ENCODE peak calls at places on chromosomes 1 and 21, in seven cellular contexts. R is astrocyte of the spinal cord, U is fibroblast of lung, Q is GM23248, I is right atrium auricular region, J is body of pancreas, V is fibroblast of mammary gland. N is an unnamed sample.
A peak's percentile ranks its signal among the peaks of the same experiment; 100 is the strongest.

GRCh38 chr1:98482611-98483010 is 178.9 kb upstream of the SNX7 start:
- DNase-seq in U (no peak), I (no peak), J (no peak), R (no peak), V (no peak), Q (no peak), N (peak; percentile 20)

GRCh38 chr21:33608559-33608958 is 20.1 kb upstream of the DONSON start:
- DNase-seq in I (no peak), J (no peak), U (peak; percentile 44), Q (peak; percentile 60), R (no peak), V (peak; percentile 45), N (no peak)

GRCh38 chr21:33684923-33685560 is 42.7 kb downstream of the ITSN1 start:
- DNase-seq in R (peak; percentile 50), J (no peak), I (no peak), V (no peak), U (no peak), Q (no peak), N (no peak)

GRCh38 chr1:111739222-111739983 is at the start of gene INKA2:
- DNase-seq in I (peak; percentile 93), Q (peak; percentile 88), V (peak; percentile 73), R (peak; percentile 86), J (peak; percentile 80), U (peak; percentile 83), N (peak; percentile 95)

GRCh38 chr1:151059342-151060240 is at the start of gene CDC42SE1:
- DNase-seq in R (peak; percentile 83), Q (peak; percentile 94), I (peak; percentile 86), V (peak; percentile 73), J (peak; percentile 82), U (peak; percentile 77), N (peak; percentile 95)

GRCh38 chr1:246153796-246154212 is 353.3 kb downstream of the SMYD3 start:
- DNase-seq in V (peak; percentile 44), U (peak; percentile 58), R (no peak), Q (no peak), I (no peak), J (no peak), N (no peak)

GRCh38 chr1:207404849-207405525 is 49.1 kb upstream of the CR2 start:
- DNase-seq in J (no peak), V (peak; percentile 80), I (no peak), Q (peak; percentile 86), U (peak; percentile 85), R (peak; percentile 76), N (peak; percentile 70)

GRCh38 chr1:234722904-234723588 is 113.1 kb upstream of the IRF2BP2 start:
- DNase-seq in Q (peak; percentile 97), J (peak; percentile 82), U (peak; percentile 92), R (peak; percentile 94), V (peak; percentile 97), I (peak; percentile 91), N (no peak)

GRCh38 chr1:51570063-51570720 is 46.7 kb upstream of the OSBPL9 start:
- DNase-seq in V (no peak), Q (peak; percentile 39), U (no peak), I (no peak), R (no peak), J (no peak), N (no peak)

GRCh38 chr1:215842905-215843304 is 275.8 kb downstream of the KCTD3 start:
- DNase-seq in J (no peak), U (no peak), I (no peak), V (peak; percentile 8), R (peak; percentile 32), Q (peak; percentile 11), N (no peak)

GRCh38 chr1:111161843-111162242 is 21.8 kb downstream of the CEPT1 start:
- DNase-seq in J (no peak), V (no peak), Q (no peak), U (peak; percentile 20), R (no peak), I (no peak), N (no peak)

GRCh38 chr1:31306278-31306677 is 9.4 kb downstream of the ZCCHC17 start:
- DNase-seq in I (no peak), U (peak; percentile 98), V (peak; percentile 98), J (no peak), Q (peak; percentile 96), R (peak; percentile 81), N (no peak)

GRCh38 chr1:67713071-67713806 is 28.2 kb downstream of the GADD45A start:
- DNase-seq in U (peak; percentile 84), Q (peak; percentile 96), J (peak; percentile 56), R (peak; percentile 91), V (peak; percentile 93), I (no peak), N (no peak)

GRCh38 chr21:29506214-29506613 is 207.5 kb downstream of the BACH1 start:
- DNase-seq in R (no peak), J (no peak), U (no peak), Q (no peak), I (no peak), V (no peak), N (no peak)

GRCh38 chr1:23796466-23797271 is 3.9 kb downstream of the GALE start:
- DNase-seq in V (no peak), R (no peak), J (no peak), Q (no peak), I (no peak), U (no peak), N (no peak)

GRCh38 chr21:43574741-43575465 is 84.4 kb downstream of the HSF2BP start:
- DNase-seq in R (no peak), I (no peak), Q (no peak), U (no peak), V (no peak), J (no peak), N (no peak)

GRCh38 chr1:12088607-12089006 is 25.5 kb downstream of the TNFRSF8 start:
- DNase-seq in J (no peak), V (no peak), R (no peak), U (no peak), Q (no peak), I (no peak), N (no peak)

GRCh38 chr1:51506537-51506936 is 12.5 kb downstream of the EPS15 start:
- DNase-seq in J (no peak), I (no peak), R (peak; percentile 90), V (peak; percentile 96), U (peak; percentile 91), Q (peak; percentile 87), N (no peak)

GRCh38 chr1:24925963-24926362 is 4.1 kb downstream of the RUNX3 start:
- DNase-seq in J (no peak), U (no peak), Q (no peak), I (no peak), R (no peak), V (no peak), N (no peak)

GRCh38 chr1:88221396-88221795 is 462.7 kb upstream of the PKN2 start:
- DNase-seq in R (no peak), V (no peak), I (no peak), U (no peak), J (no peak), Q (peak; percentile 30), N (no peak)

GRCh38 chr1:42380617-42381423 is at the start of gene RIMKLA:
- DNase-seq in I (no peak), R (no peak), U (peak; percentile 6), Q (peak; percentile 61), V (no peak), J (peak; percentile 65), N (peak; percentile 92)

DNA sequence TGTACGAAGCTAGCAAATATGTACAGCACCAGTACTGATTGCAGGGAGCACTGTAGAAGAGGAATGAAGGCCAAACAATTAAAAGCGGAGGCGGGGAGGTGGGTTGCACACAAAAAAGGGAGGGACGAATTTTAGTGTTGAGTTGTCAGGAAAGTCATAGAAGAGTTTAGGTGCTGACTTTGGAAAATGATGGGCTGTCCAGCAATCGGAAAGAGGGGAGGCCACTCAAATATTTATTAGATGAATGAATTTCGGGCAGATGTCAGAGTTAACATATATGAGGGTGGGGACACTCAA is 537 bp upstream of the ANKRD13C start:
- DNase-seq in V (no peak), Q (no peak), U (no peak), I (no peak), J (no peak), R (no peak), N (no peak)
- H3K4me3 ChIP-seq in V (peak overlapping the region; percentile 94), Q (peak overlapping the region; percentile 91), U (peak overlapping the region; percentile 99), I (peak overlapping the region; percentile 82), J (peak overlapping the region; percentile 96), R (peak overlapping the region; percentile 91), N (peak overlapping the region; percentile 73)

DNA sequence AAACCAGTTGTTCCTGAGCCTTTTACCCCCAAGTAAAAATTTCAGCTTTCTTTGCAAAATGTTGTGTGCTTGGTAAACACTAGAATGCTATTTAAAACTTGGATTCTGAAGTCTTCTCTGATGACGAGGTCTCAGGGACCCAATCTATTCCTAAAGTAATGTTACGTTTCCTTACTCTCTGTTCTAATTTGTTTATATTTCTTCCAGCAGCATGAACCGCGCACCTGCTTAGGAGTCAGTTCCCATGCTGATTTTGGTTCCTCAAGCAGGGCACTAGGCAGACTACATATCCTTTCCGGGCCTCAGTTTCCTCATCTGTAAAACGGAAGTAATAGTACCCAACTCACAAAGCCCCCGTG is 937 bp upstream of the ALDH4A1 start:
- DNase-seq in J (no peak), U (no peak), Q (no peak), V (no peak), R (no peak), I (no peak), N (no peak)
- H3K4me3 ChIP-seq in J (peak overlapping the region; percentile 57), U (peak overlapping the region; percentile 84), Q (peak overlapping the region; percentile 86), V (peak overlapping the region; percentile 80), R (peak overlapping the region; percentile 76), I (peak overlapping the region; percentile 80), N (peak overlapping the region; percentile 80)

GRCh38 chr1:8430476-8430875 is 112.6 kb downstream of the SLC45A1 start:
- DNase-seq in I (no peak), J (no peak), U (no peak), V (no peak), Q (no peak), R (no peak), N (no peak)

GRCh38 chr1:8428441-8428840 is 110.5 kb downstream of the SLC45A1 start:
- DNase-seq in V (no peak), Q (no peak), I (no peak), U (no peak), R (no peak), J (no peak), N (no peak)

GRCh38 chr1:8427986-8428385 is 110.1 kb downstream of the SLC45A1 start:
- DNase-seq in I (no peak), J (no peak), U (no peak), V (no peak), Q (no peak), R (no peak), N (no peak)

GRCh38 chr1:8431028-8431427 is 113.1 kb downstream of the SLC45A1 start:
- DNase-seq in J (no peak), Q (no peak), V (no peak), R (no peak), U (no peak), I (no peak), N (no peak)

GRCh38 chr1:8429549-8430105 is 111.7 kb downstream of the SLC45A1 start:
- DNase-seq in R (no peak), I (no peak), U (no peak), J (no peak), Q (no peak), V (no peak), N (no peak)
- H3K4me3 ChIP-seq in R (no peak overlapping the region), I (no peak overlapping the region), U (no peak overlapping the region), J (no peak overlapping the region), Q (no peak overlapping the region), V (no peak overlapping the region), N (no peak overlapping the region)

DNA sequence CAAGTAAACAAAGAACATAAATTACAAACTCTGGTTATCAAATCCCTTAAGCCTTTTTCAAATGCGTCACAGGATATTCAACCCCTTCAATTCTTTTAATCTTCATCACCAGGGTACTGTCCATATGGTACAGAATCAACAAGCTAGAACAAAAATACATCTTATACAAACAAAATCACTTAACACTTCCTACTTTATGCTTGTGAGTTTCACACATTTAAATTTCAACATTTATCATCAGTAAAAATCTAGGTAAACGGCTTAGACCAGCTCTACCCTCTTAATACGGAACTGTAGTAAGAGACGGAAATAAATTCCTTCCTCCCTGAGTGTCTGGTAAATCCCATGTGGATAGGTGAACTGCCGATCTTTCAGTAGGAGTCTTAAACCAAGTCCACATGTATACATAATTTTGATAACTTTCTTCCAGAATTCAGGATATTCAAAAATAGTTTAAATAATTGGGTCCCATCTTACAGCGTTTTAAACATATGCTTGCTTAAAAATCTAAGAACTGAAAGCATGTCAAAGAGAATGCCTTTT is 1.0 kb downstream of the CCDC181 start:
- DNase-seq in I (no peak), R (peak; percentile 16), J (no peak), V (no peak), Q (no peak), U (no peak), N (no peak)
- H3K4me3 ChIP-seq in I (no peak overlapping the region), R (peak overlapping the region; percentile 61), J (no peak overlapping the region), V (no peak overlapping the region), Q (no peak overlapping the region), U (no peak overlapping the region), N (peak overlapping the region; percentile 61)

N was measured in neural progenitor cell.